ENCODE peak calls at places on chromosome 2, in seven cellular contexts. L is bronchial epithelial cell, G is left ventricle myocardium inferior, I is posterior cingulate gyrus, M is activated T-helper 1 cell treated with Interleukin-2 at 50 U/mL for 16 hours, Y is retina, C is HTR-8/SVneo. D is an unnamed sample.

GRCh38 chr2:239049421-239050251 is 201.8 kb downstream of the TWIST2 start:
- DNase-seq in L (peak), G (no peak), I (no peak), M (no peak), Y (no peak), C (no peak), D (no peak)

GRCh38 chr2:102181376-102181775 is 5.4 kb upstream of the IL1RL2 start:
- DNase-seq in L (no peak), G (no peak), I (no peak), M (no peak), Y (no peak), C (no peak), D (no peak)

GRCh38 chr2:43495727-43496126 is 100.1 kb downstream of the THADA start:
- DNase-seq in L (peak), G (no peak), I (no peak), M (no peak), Y (no peak), C (no peak), D (no peak)

GRCh38 chr2:227612546-227613271 is 1.9 kb downstream of the SCYGR3 start:
- DNase-seq in L (no peak), G (no peak), I (no peak), M (no peak), Y (no peak), C (no peak), D (no peak)

GRCh38 chr2:54377901-54378493 is 78.1 kb upstream of the SPTBN1 start:
- DNase-seq in L (no peak), G (no peak), I (no peak), M (no peak), Y (no peak), C (no peak), D (no peak)

GRCh38 chr2:133747965-133748700 is 179.9 kb upstream of the NCKAP5 start:
- DNase-seq in L (no peak), G (no peak), I (no peak), M (no peak), Y (no peak), C (no peak), D (no peak)

GRCh38 chr2:31318360-31319336 is 84.7 kb downstream of the EHD3 start:
- DNase-seq in L (no peak), G (peak), I (no peak), M (peak), Y (no peak), C (no peak), D (no peak)

GRCh38 chr2:159711562-159712193 is 628 bp upstream of the MARCHF7 start:
- DNase-seq in L (peak), G (no peak), I (no peak), M (no peak), Y (no peak), C (no peak), D (no peak)

GRCh38 chr2:168233166-168233565 is 14.2 kb downstream of the STK39 start:
- DNase-seq in L (no peak), G (no peak), I (no peak), M (no peak), Y (no peak), C (no peak), D (no peak)

GRCh38 chr2:33111002-33111446 is 164.3 kb downstream of the LTBP1 start:
- DNase-seq in L (peak), G (no peak), I (no peak), M (no peak), Y (no peak), C (no peak), D (no peak)

GRCh38 chr2:44778221-44778654 is 163.3 kb upstream of the SIX3 start:
- DNase-seq in L (no peak), G (no peak), I (no peak), M (no peak), Y (peak), C (no peak), D (no peak)

GRCh38 chr2:84969511-84970265 is 1.3 kb upstream of the KCMF1 start:
- DNase-seq in L (peak), G (no peak), I (no peak), M (no peak), Y (peak), C (no peak), D (no peak)

GRCh38 chr2:211737282-211737681 is 801.3 kb downstream of the ERBB4 start:
- DNase-seq in L (peak), G (no peak), I (no peak), M (no peak), Y (no peak), C (no peak), D (no peak)

GRCh38 chr2:74577448-74577847 is 22.9 kb downstream of the DOK1 start:
- DNase-seq in L (no peak), G (no peak), I (no peak), M (no peak), Y (no peak), C (no peak), D (no peak)

GRCh38 chr2:237383991-237384671 is 29.8 kb downstream of the COL6A3 start:
- DNase-seq in L (no peak), G (no peak), I (no peak), M (no peak), Y (no peak), C (no peak), D (no peak)

GRCh38 chr2:28431741-28432140 is 39.1 kb downstream of the FOSL2 start:
- DNase-seq in L (no peak), G (no peak), I (no peak), M (no peak), Y (no peak), C (no peak), D (no peak)

GRCh38 chr2:109324859-109325258 is 195.9 kb downstream of the SH3RF3 start:
- DNase-seq in L (peak), G (peak), I (no peak), M (no peak), Y (no peak), C (peak), D (no peak)

GRCh38 chr2:202127793-202128215 is 54.7 kb downstream of the KIAA2012 start:
- DNase-seq in L (no peak), G (no peak), I (no peak), M (no peak), Y (no peak), C (no peak), D (no peak)

GRCh38 chr2:217220228-217221013 is 360.6 kb upstream of the TNP1 start:
- DNase-seq in L (no peak), G (no peak), I (no peak), M (no peak), Y (no peak), C (no peak), D (no peak)

GRCh38 chr2:197827618-197828017 is 23.2 kb downstream of the PLCL1 start:
- DNase-seq in L (no peak), G (no peak), I (no peak), M (no peak), Y (no peak), C (no peak), D (no peak)

GRCh38 chr2:115303-115702 is 69.0 kb upstream of the FAM110C start:
- DNase-seq in L (peak), G (no peak), I (no peak), M (no peak), Y (no peak), C (no peak), D (no peak)

GRCh38 chr2:191885650-191886049 is 38.8 kb upstream of the CAVIN2 start:
- DNase-seq in L (no peak), G (no peak), I (no peak), M (no peak), Y (no peak), C (no peak), D (no peak)

GRCh38 chr2:63053889-63054725 is 3.5 kb downstream of the OTX1 start:
- DNase-seq in L (no peak), G (no peak), I (no peak), M (no peak), Y (peak), C (no peak), D (no peak)

GRCh38 chr2:236964291-236964690 is 121.4 kb upstream of the COPS8 start:
- DNase-seq in L (no peak), G (no peak), I (no peak), M (no peak), Y (no peak), C (no peak), D (no peak)

GRCh38 chr2:18309627-18310026 is 250.8 kb downstream of the RDH14 start:
- DNase-seq in L (no peak), G (no peak), I (no peak), M (no peak), Y (no peak), C (no peak), D (no peak)